ENCODE peak calls at places on chromosome 12, in eight cellular contexts. W is CD8-positive, alpha-beta T cell; P is effector memory CD4-positive, alpha-beta T cell; K is neural progenitor cell; T is hepatocyte; V is suprapubic skin; X is lower lobe of right lung; D is CD8-positive, alpha-beta memory T cell. C is an unnamed sample.
A peak's percentile ranks its signal among the peaks of the same experiment; 100 is the strongest.

GRCh38 chr12:56684745-56685369 is 3.2 kb downstream of the PTGES3 start:
- DNase-seq in D (no peak), T (no peak), X (no peak), P (no peak), V (peak; percentile 39), K (no peak), W (no peak), C (no peak)

GRCh38 chr12:123436017-123436964 is at the start of gene RILPL2:
- DNase-seq in T (peak; percentile 87), P (peak; percentile 90), W (peak; percentile 83), X (peak; percentile 96), K (peak; percentile 76), V (peak; percentile 97), D (peak; percentile 91), C (peak; percentile 86)

GRCh38 chr12:21073822-21074460 is 57.1 kb upstream of the SLCO1B1 start:
- DNase-seq in P (no peak), X (no peak), D (no peak), W (no peak), V (no peak), T (no peak), K (peak; percentile 1), C (no peak)

GRCh38 chr12:12467222-12467621 is 95.4 kb downstream of the DUSP16 start:
- DNase-seq in V (no peak), T (no peak), W (no peak), K (no peak), X (no peak), D (no peak), P (peak; percentile 26), C (peak; percentile 59)

GRCh38 chr12:29581641-29582040 is 84.2 kb upstream of the OVCH1 start:
- DNase-seq in V (no peak), D (no peak), K (no peak), T (no peak), W (no peak), X (no peak), P (no peak), C (no peak)

GRCh38 chr12:30973171-30973570 is 46.6 kb downstream of the TSPAN11 start:
- DNase-seq in V (no peak), K (no peak), X (no peak), P (no peak), T (no peak), D (no peak), W (no peak), C (no peak)

GRCh38 chr12:112904571-112904970 is 2.2 kb upstream of the OAS1 start:
- DNase-seq in V (no peak), K (no peak), P (no peak), T (no peak), D (no peak), X (no peak), W (no peak), C (no peak)

GRCh38 chr12:109264095-109264942 is 44.8 kb downstream of the FOXN4 start:
- DNase-seq in W (no peak), V (peak; percentile 82), K (peak; percentile 92), P (peak; percentile 11), T (peak; percentile 88), D (peak; percentile 28), X (peak; percentile 74), C (no peak)

GRCh38 chr12:51911307-51911706 is 4.0 kb downstream of the ACVRL1 start:
- DNase-seq in P (no peak), W (no peak), D (no peak), X (no peak), T (no peak), K (no peak), V (peak; percentile 56), C (no peak)

GRCh38 chr12:109625131-109625559 is 51.6 kb downstream of the MVK start:
- DNase-seq in V (peak; percentile 71), W (no peak), K (no peak), T (peak; percentile 44), X (no peak), D (no peak), P (no peak), C (no peak)

GRCh38 chr12:90515199-90516175 is 439.5 kb downstream of the CCER1 start:
- DNase-seq in V (no peak), P (no peak), K (no peak), X (no peak), D (no peak), W (no peak), T (no peak), C (no peak)

GRCh38 chr12:68406134-68406576 is 74.0 kb upstream of the MDM1 start:
- DNase-seq in V (peak; percentile 95), D (no peak), X (peak; percentile 93), P (no peak), K (peak; percentile 24), W (no peak), T (peak; percentile 59), C (no peak)

GRCh38 chr12:7934560-7935463 is 1.2 kb downstream of the SLC2A3 start:
- DNase-seq in D (no peak), W (no peak), P (no peak), X (no peak), T (no peak), K (peak; percentile 38), V (no peak), C (no peak)

GRCh38 chr12:129552996-129553750 is 350.7 kb downstream of the TMEM132D start:
- DNase-seq in V (no peak), W (no peak), X (no peak), T (no peak), D (no peak), P (no peak), K (no peak), C (no peak)

GRCh38 chr12:101086490-101086889 is 123.5 kb downstream of the SLC5A8 start:
- DNase-seq in P (no peak), X (no peak), W (no peak), K (no peak), D (no peak), T (no peak), V (no peak), C (no peak)

GRCh38 chr12:6092784-6093722 is 31.4 kb downstream of the VWF start:
- DNase-seq in K (no peak), T (peak; percentile 69), D (no peak), X (peak; percentile 81), V (peak; percentile 67), P (no peak), W (no peak), C (no peak)

GRCh38 chr12:127052491-127053232 is 1214.3 kb upstream of the TMEM132C start:
- DNase-seq in T (no peak), K (no peak), V (no peak), W (no peak), P (no peak), D (no peak), X (no peak), C (no peak)

GRCh38 chr12:85424581-85425348 is 144.7 kb downstream of the ALX1 start:
- DNase-seq in X (no peak), K (peak; percentile 36), T (peak; percentile 59), W (no peak), V (no peak), P (no peak), D (no peak), C (no peak)

GRCh38 chr12:52628111-52628507 is 9.8 kb upstream of the KRT73 start:
- DNase-seq in P (no peak), T (no peak), K (no peak), X (no peak), D (no peak), W (no peak), V (no peak), C (no peak)

GRCh38 chr12:124323771-124324530 is 29.1 kb downstream of the RFLNA start:
- DNase-seq in W (no peak), P (no peak), X (no peak), V (no peak), T (no peak), D (no peak), K (no peak), C (no peak)

GRCh38 chr12:9750276-9751203 is 10.2 kb downstream of the CD69 start:
- DNase-seq in W (no peak), D (peak; percentile 36), K (peak; percentile 79), T (peak; percentile 78), V (no peak), X (peak; percentile 50), P (peak; percentile 46), C (peak; percentile 79)

GRCh38 chr12:65200007-65200665 is 30.8 kb downstream of the LEMD3 start:
- DNase-seq in K (no peak), V (no peak), X (no peak), P (no peak), T (no peak), D (no peak), W (no peak), C (no peak)
- H3K9me3 ChIP-seq in K (no peaks in the 10 kb centered on the region), V (peaks cover 3% of the 10 kb centered on the region), X (no peaks in the 10 kb centered on the region), P (no peaks in the 10 kb centered on the region), T (no peaks in the 10 kb centered on the region), D (no peaks in the 10 kb centered on the region), W (no peaks in the 10 kb centered on the region), C (peaks cover 13% of the 10 kb centered on the region)

DNA sequence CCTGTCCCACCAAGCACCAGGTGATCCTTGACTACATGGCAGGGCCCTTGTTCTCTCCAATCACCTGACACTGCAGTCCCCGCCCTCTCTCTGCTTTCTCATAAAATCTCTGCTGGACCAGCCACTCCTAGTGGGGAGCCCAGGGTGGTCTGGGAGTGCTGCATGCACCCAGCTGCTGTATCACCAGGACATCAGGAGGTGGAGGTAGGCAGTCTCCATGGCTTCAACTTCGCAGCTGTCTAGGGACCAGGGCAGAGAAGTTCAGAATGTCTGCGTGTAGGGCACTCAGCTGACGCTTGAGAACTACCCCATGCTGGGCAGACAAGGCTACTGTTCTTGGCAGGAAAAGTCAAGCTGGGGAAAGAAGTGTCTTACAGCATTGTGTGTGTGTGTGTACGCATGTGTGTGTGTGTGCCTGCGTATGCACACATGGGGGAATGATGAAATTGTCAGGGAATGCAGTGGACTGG is 2.6 kb downstream of the WSCD2 start:
- DNase-seq in W (no peak), D (no peak), P (no peak), K (peak; percentile 29), V (no peak), X (no peak), T (no peak), C (no peak)
- H3K4me1 ChIP-seq in W (no peaks in the 10 kb centered on the region), D (no peaks in the 10 kb centered on the region), P (peaks cover 3% of the 10 kb centered on the region), K (peaks cover 14% of the 10 kb centered on the region), V (peaks cover 17% of the 10 kb centered on the region), X (peaks cover 11% of the 10 kb centered on the region), T (no peaks in the 10 kb centered on the region), C (peaks cover 8% of the 10 kb centered on the region)

GRCh38 chr12:41510470-41510869 is 322.4 kb downstream of the PDZRN4 start:
- DNase-seq in D (no peak), K (no peak), X (no peak), P (no peak), T (no peak), V (no peak), W (no peak), C (no peak)
- H3K27ac ChIP-seq in D (no peak overlapping the region), K (no peak overlapping the region), X (no peak overlapping the region), P (no peak overlapping the region), T (no peak overlapping the region), V (no peak overlapping the region), W (no peak overlapping the region), C (no peak overlapping the region)

DNA sequence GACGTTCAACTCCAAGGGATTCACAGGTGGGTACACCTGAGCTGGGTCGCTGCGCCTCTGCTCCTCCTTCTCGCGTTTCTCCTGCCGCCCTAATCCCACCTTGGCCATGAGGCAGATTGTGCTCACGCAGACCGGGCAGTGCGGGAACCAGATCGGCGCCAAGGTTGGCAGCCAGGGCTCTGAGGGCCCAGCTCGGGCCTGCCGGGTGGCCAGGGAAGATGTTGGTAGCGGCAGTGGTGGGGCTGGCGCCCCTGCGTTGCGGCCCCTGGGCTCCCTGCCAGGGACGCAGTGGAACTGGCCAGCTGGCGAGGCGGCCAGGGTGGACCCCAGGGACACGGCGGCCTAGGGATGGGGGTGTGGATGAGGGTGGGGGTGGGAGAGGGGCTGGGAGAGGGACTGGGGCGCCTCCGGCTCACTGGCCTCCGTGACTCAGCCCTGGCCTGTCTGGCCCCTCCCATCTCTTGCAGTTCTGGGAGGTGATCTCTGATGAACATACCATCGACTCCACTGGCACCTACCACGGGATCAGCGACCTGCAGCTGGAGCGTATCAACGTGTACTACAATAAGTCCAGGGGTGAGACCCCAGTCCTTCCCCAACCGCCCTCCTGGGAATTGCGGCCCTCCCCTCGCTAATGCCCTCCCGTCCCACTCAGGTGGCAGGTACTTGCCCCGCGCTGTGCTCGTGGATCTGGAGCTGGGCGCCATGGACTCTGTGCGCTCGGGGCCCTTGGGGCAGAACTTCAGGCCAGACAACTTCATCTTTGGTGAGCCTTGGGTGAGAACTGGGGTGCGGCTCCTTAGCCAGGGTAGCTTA is 114.9 kb upstream of the ALG10B start:
- DNase-seq in D (no peak), P (no peak), T (no peak), X (no peak), W (no peak), V (no peak), K (no peak), C (no peak)
- H3K9me3 ChIP-seq in D (no peaks in the 10 kb centered on the region), P (no peaks in the 10 kb centered on the region), T (no peaks in the 10 kb centered on the region), X (no peaks in the 10 kb centered on the region), W (no peaks in the 10 kb centered on the region), V (no peaks in the 10 kb centered on the region), K (no peaks in the 10 kb centered on the region), C (no peaks in the 10 kb centered on the region)